ENCODE peak calls at places on chromosomes 1 and 21, in six cellular contexts. C is mammary epithelial cell; F is transverse colon; D is heart left ventricle; Q is cardiac muscle cell; O is CD8-positive, alpha-beta T cell. B is an unnamed sample.

GRCh38 chr1:200410566-200410878 is 686 bp upstream of the ZNF281 start:
- DNase-seq in C (peak), F (peak), D (no peak), Q (no peak), O (no peak), B (no peak)

GRCh38 chr1:150233359-150234308 is 2.3 kb downstream of the ANP32E start:
- DNase-seq in C (peak), F (no peak), D (no peak), Q (peak), O (no peak), B (peak)

GRCh38 chr1:197356723-197357533 is 88.9 kb downstream of the CRB1 start:
- DNase-seq in C (peak), F (no peak), D (no peak), Q (peak), O (no peak), B (peak)

GRCh38 chr1:154866995-154867795 is 2.9 kb downstream of the KCNN3 start:
- DNase-seq in C (no peak), F (peak), D (no peak), Q (peak), O (no peak), B (peak)

GRCh38 chr1:229341811-229342304 is 989 bp downstream of the CCSAP start:
- DNase-seq in C (no peak), F (no peak), D (peak), Q (peak), O (no peak), B (peak)

GRCh38 chr1:49052102-49052501 is 275.4 kb upstream of the BEND5 start:
- DNase-seq in C (no peak), F (no peak), D (no peak), Q (no peak), O (no peak), B (no peak)

GRCh38 chr1:82034812-82035211 is 234.1 kb downstream of the ADGRL2 start:
- DNase-seq in C (no peak), F (no peak), D (no peak), Q (no peak), O (no peak), B (no peak)

GRCh38 chr1:117166076-117166475 is 44.5 kb upstream of the TRIM45 start:
- DNase-seq in C (peak), F (no peak), D (no peak), Q (peak), O (no peak), B (peak)

GRCh38 chr1:16971330-16972209 is 8.8 kb downstream of the MFAP2 start:
- DNase-seq in C (no peak), F (no peak), D (no peak), Q (no peak), O (no peak), B (peak)

GRCh38 chr1:159960721-159961381 is 6.8 kb upstream of the SLAMF9 start:
- DNase-seq in C (peak), F (peak), D (no peak), Q (peak), O (no peak), B (peak)

GRCh38 chr1:184567016-184567415 is 180.2 kb downstream of the C1orf21 start:
- DNase-seq in C (peak), F (no peak), D (no peak), Q (no peak), O (no peak), B (no peak)

GRCh38 chr1:207321790-207322530 is 482 bp downstream of the CD55 start:
- DNase-seq in C (no peak), F (no peak), D (no peak), Q (peak), O (no peak), B (peak)

GRCh38 chr1:58814251-58815068 is 30.6 kb upstream of the JUN start:
- DNase-seq in C (peak), F (peak), D (peak), Q (peak), O (no peak), B (no peak)

GRCh38 chr1:174191255-174191906 is 32.1 kb downstream of the RABGAP1L start:
- DNase-seq in C (peak), F (no peak), D (no peak), Q (peak), O (no peak), B (peak)

GRCh38 chr21:44647222-44647552 is 973 bp downstream of the KRTAP10-11 start:
- DNase-seq in C (no peak), F (no peak), D (no peak), Q (no peak), O (no peak), B (no peak)

GRCh38 chr1:184315254-184315653 is 71.6 kb upstream of the C1orf21 start:
- DNase-seq in C (no peak), F (no peak), D (no peak), Q (peak), O (no peak), B (peak)

GRCh38 chr1:3067301-3067670 is 1.7 kb upstream of the PRDM16 start:
- DNase-seq in C (no peak), F (no peak), D (no peak), Q (no peak), O (no peak), B (no peak)

GRCh38 chr1:19794583-19794982 is 5.1 kb downstream of the TMCO4 start:
- DNase-seq in C (no peak), F (no peak), D (no peak), Q (no peak), O (no peak), B (no peak)

GRCh38 chr1:23718482-23718881 is 24.8 kb upstream of the ELOA start:
- DNase-seq in C (no peak), F (no peak), D (no peak), Q (peak), O (no peak), B (peak)

GRCh38 chr1:118008011-118008410 is 78.5 kb downstream of the WDR3 start:
- DNase-seq in C (no peak), F (no peak), D (no peak), Q (no peak), O (no peak), B (no peak)

GRCh38 chr1:220005489-220005888 is 40.8 kb downstream of the EPRS1 start:
- DNase-seq in C (no peak), F (no peak), D (no peak), Q (no peak), O (no peak), B (no peak)

GRCh38 chr1:94124538-94124937 is 3.6 kb upstream of the ABCA4 start:
- DNase-seq in C (no peak), F (no peak), D (no peak), Q (no peak), O (no peak), B (no peak)

GRCh38 chr1:83016354-83016753 is 982.6 kb downstream of the TTLL7 start:
- DNase-seq in C (no peak), F (no peak), D (no peak), Q (no peak), O (no peak), B (no peak)

GRCh38 chr1:171245458-171246064 is 2.7 kb upstream of the FMO1 start:
- DNase-seq in C (peak), F (peak), D (no peak), Q (peak), O (no peak), B (peak)

GRCh38 chr1:5973771-5974170 is 18.5 kb downstream of the NPHP4 start:
- DNase-seq in C (no peak), F (no peak), D (no peak), Q (peak), O (no peak), B (peak)

GRCh38 chr21:14900058-14900457 is 164.7 kb downstream of the NRIP1 start:
- DNase-seq in C (peak), F (no peak), D (no peak), Q (no peak), O (no peak), B (peak)

GRCh38 chr1:52210044-52210443 is 68.2 kb downstream of the ZFYVE9 start:
- DNase-seq in C (peak), F (no peak), D (no peak), Q (no peak), O (no peak), B (no peak)

GRCh38 chr1:54610601-54611580 is 12.4 kb downstream of the FAM151A start:
- DNase-seq in C (no peak), F (no peak), D (no peak), Q (no peak), O (no peak), B (no peak)

GRCh38 chr1:38454749-38455441 is 404.7 kb downstream of the RRAGC start:
- DNase-seq in C (no peak), F (no peak), D (no peak), Q (no peak), O (no peak), B (no peak)

GRCh38 chr1:38456564-38456876 is 403.1 kb downstream of the RRAGC start:
- DNase-seq in C (no peak), F (no peak), D (no peak), Q (no peak), O (no peak), B (no peak)

GRCh38 chr1:38454236-38454635 is 405.3 kb downstream of the RRAGC start:
- DNase-seq in C (no peak), F (no peak), D (no peak), Q (no peak), O (no peak), B (no peak)

GRCh38 chr1:38452246-38452645 is 405.7 kb upstream of the POU3F1 start:
- DNase-seq in C (no peak), F (no peak), D (no peak), Q (no peak), O (no peak), B (no peak)

GRCh38 chr1:38455829-38456563 is 403.6 kb downstream of the RRAGC start:
- DNase-seq in C (no peak), F (no peak), D (no peak), Q (no peak), O (no peak), B (no peak)
- TF ChIP-seq CTCF in C (no peak), F (no peak), D (no peak), Q (no peak), O (no peak), B (no peak)

GRCh38 chr21:27802816-27803475 is 836.1 kb upstream of the ADAMTS5 start:
- DNase-seq in C (peak), F (peak), D (peak), Q (peak), O (no peak), B (peak)
- H3K4me3 ChIP-seq in C (no peak), F (no peak), D (no peak), Q (no peak), O (no peak), B (no peak)

GRCh38 chr1:50599546-50599945 is 176.3 kb upstream of the DMRTA2 start:
- DNase-seq in C (no peak), F (no peak), D (no peak), Q (no peak), O (no peak), B (no peak)

GRCh38 chr1:50605186-50605875 is 182.1 kb upstream of the DMRTA2 start:
- DNase-seq in C (peak), F (peak), D (no peak), Q (peak), O (no peak), B (peak)

GRCh38 chr1:50609508-50609907 is 186.3 kb upstream of the DMRTA2 start:
- DNase-seq in C (no peak), F (no peak), D (no peak), Q (no peak), O (no peak), B (no peak)

GRCh38 chr1:50603274-50604271 is 180.3 kb upstream of the DMRTA2 start:
- DNase-seq in C (peak), F (no peak), D (no peak), Q (peak), O (no peak), B (peak)

DNA sequence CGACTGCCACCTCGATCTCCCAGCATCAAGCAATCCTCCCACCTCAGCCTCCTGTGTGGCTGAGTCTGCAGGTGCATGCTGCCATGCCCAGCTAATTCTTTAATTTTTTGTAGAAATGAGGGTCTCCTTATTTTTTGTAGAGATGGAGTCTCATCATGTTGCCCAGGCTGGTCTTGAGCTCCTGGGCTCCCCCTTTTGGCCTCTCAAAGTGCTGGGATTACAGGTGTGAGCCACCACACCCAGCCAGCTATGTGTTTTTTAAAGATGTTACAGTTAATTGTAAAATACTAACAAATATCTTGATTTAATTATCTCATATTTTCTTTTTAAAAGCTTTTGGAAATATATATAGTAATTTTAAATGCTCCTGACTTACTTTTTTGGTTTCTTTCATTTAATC is 181.3 kb upstream of the DMRTA2 start:
- DNase-seq in C (no peak), F (no peak), D (no peak), Q (no peak), O (no peak), B (no peak)
- TF ChIP-seq CTCF in C (no peak), F (no peak), D (no peak), Q (no peak), O (no peak), B (no peak)

GRCh38 chr1:47002211-47002610 is 21.3 kb upstream of the CYP4X1 start:
- DNase-seq in C (no peak), F (no peak), D (no peak), Q (no peak), O (no peak), B (no peak)

GRCh38 chr1:47004004-47004403 is 19.5 kb upstream of the CYP4X1 start:
- DNase-seq in C (no peak), F (no peak), D (no peak), Q (no peak), O (no peak), B (no peak)
- H3K4me3 ChIP-seq in C (no peak), F (no peak), D (no peak), Q (no peak), O (no peak), B (no peak)